ENCODE peak calls at places on chromosomes 4 and X, in nine cellular contexts. One of them, this sample, is unnamed.

GRCh38 chrX:1053072-1053471 is 159.4 kb downstream of the CRLF2 start:
- DNase-seq in foreskin keratinocyte: no peak
- DNase-seq in endodermal cell: no peak
- DNase-seq in fibroblast of pulmonary artery: no peak
- DNase-seq in pancreas: no peak
- DNase-seq in neural progenitor cell: no peak
- DNase-seq in body of pancreas: no peak
- DNase-seq in WTC11: no peak
- DNase-seq in glutamatergic neuron: no peak
- DNase-seq in this sample: no peak

GRCh38 chr4:110754726-110755125 is 131.8 kb upstream of the PITX2 start:
- DNase-seq in glutamatergic neuron: no peak
- DNase-seq in foreskin keratinocyte: no peak
- DNase-seq in pancreas: no peak
- DNase-seq in WTC11: no peak
- DNase-seq in neural progenitor cell: no peak
- DNase-seq in fibroblast of pulmonary artery: no peak
- DNase-seq in body of pancreas: no peak
- DNase-seq in endodermal cell: no peak
- DNase-seq in this sample: no peak

GRCh38 chrX:105658136-105658535 is 164.2 kb upstream of the NRK start:
- DNase-seq in body of pancreas: no peak
- DNase-seq in endodermal cell: no peak
- DNase-seq in neural progenitor cell: no peak
- DNase-seq in pancreas: no peak
- DNase-seq in glutamatergic neuron: no peak
- DNase-seq in foreskin keratinocyte: peak
- DNase-seq in WTC11: no peak
- DNase-seq in fibroblast of pulmonary artery: peak
- DNase-seq in this sample: no peak

GRCh38 chr4:19711871-19712270 is 539.8 kb upstream of the SLIT2 start:
- DNase-seq in endodermal cell: no peak
- DNase-seq in pancreas: no peak
- DNase-seq in body of pancreas: no peak
- DNase-seq in foreskin keratinocyte: peak
- DNase-seq in fibroblast of pulmonary artery: peak
- DNase-seq in neural progenitor cell: no peak
- DNase-seq in glutamatergic neuron: no peak
- DNase-seq in WTC11: no peak
- DNase-seq in this sample: no peak

GRCh38 chr4:77599378-77599777 is 6.2 kb upstream of the CXCL13 start:
- DNase-seq in glutamatergic neuron: no peak
- DNase-seq in fibroblast of pulmonary artery: peak
- DNase-seq in endodermal cell: peak
- DNase-seq in WTC11: peak
- DNase-seq in pancreas: no peak
- DNase-seq in foreskin keratinocyte: no peak
- DNase-seq in body of pancreas: peak
- DNase-seq in neural progenitor cell: peak
- DNase-seq in this sample: peak

GRCh38 chr4:100290585-100290984 is 100.3 kb upstream of the DDIT4L start:
- DNase-seq in neural progenitor cell: no peak
- DNase-seq in WTC11: no peak
- DNase-seq in foreskin keratinocyte: peak
- DNase-seq in endodermal cell: no peak
- DNase-seq in glutamatergic neuron: no peak
- DNase-seq in body of pancreas: no peak
- DNase-seq in pancreas: no peak
- DNase-seq in fibroblast of pulmonary artery: no peak
- DNase-seq in this sample: no peak

GRCh38 chr4:169100656-169101055 is 90.6 kb upstream of the CBR4 start:
- DNase-seq in WTC11: no peak
- DNase-seq in endodermal cell: peak
- DNase-seq in glutamatergic neuron: peak
- DNase-seq in body of pancreas: no peak
- DNase-seq in pancreas: no peak
- DNase-seq in fibroblast of pulmonary artery: no peak
- DNase-seq in foreskin keratinocyte: no peak
- DNase-seq in neural progenitor cell: peak
- DNase-seq in this sample: no peak

GRCh38 chr4:159018062-159018629 is 84.7 kb upstream of the RAPGEF2 start:
- DNase-seq in fibroblast of pulmonary artery: no peak
- DNase-seq in pancreas: no peak
- DNase-seq in foreskin keratinocyte: no peak
- DNase-seq in neural progenitor cell: no peak
- DNase-seq in WTC11: no peak
- DNase-seq in endodermal cell: no peak
- DNase-seq in glutamatergic neuron: peak
- DNase-seq in body of pancreas: no peak
- DNase-seq in this sample: no peak

GRCh38 chrX:105209406-105209805 is 11.1 kb downstream of the TEX13A start:
- DNase-seq in body of pancreas: no peak
- DNase-seq in pancreas: no peak
- DNase-seq in fibroblast of pulmonary artery: no peak
- DNase-seq in foreskin keratinocyte: no peak
- DNase-seq in neural progenitor cell: no peak
- DNase-seq in endodermal cell: no peak
- DNase-seq in glutamatergic neuron: no peak
- DNase-seq in WTC11: no peak
- DNase-seq in this sample: no peak

GRCh38 chrX:135931644-135932487 is 38.4 kb downstream of the SAGE1 start:
- DNase-seq in fibroblast of pulmonary artery: peak
- DNase-seq in neural progenitor cell: peak
- DNase-seq in endodermal cell: peak
- DNase-seq in pancreas: peak
- DNase-seq in WTC11: peak
- DNase-seq in glutamatergic neuron: peak
- DNase-seq in body of pancreas: peak
- DNase-seq in foreskin keratinocyte: peak
- DNase-seq in this sample: peak

GRCh38 chr4:65170768-65171514 is 499.3 kb downstream of the EPHA5 start:
- DNase-seq in body of pancreas: no peak
- DNase-seq in WTC11: no peak
- DNase-seq in glutamatergic neuron: no peak
- DNase-seq in foreskin keratinocyte: no peak
- DNase-seq in endodermal cell: no peak
- DNase-seq in pancreas: no peak
- DNase-seq in fibroblast of pulmonary artery: peak
- DNase-seq in neural progenitor cell: no peak
- DNase-seq in this sample: no peak

GRCh38 chr4:151652841-151653547 is 107.8 kb downstream of the GATB start:
- DNase-seq in foreskin keratinocyte: no peak
- DNase-seq in neural progenitor cell: no peak
- DNase-seq in WTC11: no peak
- DNase-seq in pancreas: no peak
- DNase-seq in fibroblast of pulmonary artery: no peak
- DNase-seq in body of pancreas: no peak
- DNase-seq in glutamatergic neuron: no peak
- DNase-seq in endodermal cell: no peak
- DNase-seq in this sample: no peak

GRCh38 chr4:98908182-98908581 is 20.8 kb downstream of the EIF4E start:
- DNase-seq in neural progenitor cell: no peak
- DNase-seq in pancreas: no peak
- DNase-seq in endodermal cell: no peak
- DNase-seq in body of pancreas: no peak
- DNase-seq in foreskin keratinocyte: peak
- DNase-seq in glutamatergic neuron: no peak
- DNase-seq in WTC11: no peak
- DNase-seq in fibroblast of pulmonary artery: no peak
- DNase-seq in this sample: no peak

GRCh38 chr4:7261174-7261573 is 68.8 kb downstream of the SORCS2 start:
- DNase-seq in WTC11: no peak
- DNase-seq in foreskin keratinocyte: no peak
- DNase-seq in pancreas: no peak
- DNase-seq in fibroblast of pulmonary artery: no peak
- DNase-seq in neural progenitor cell: no peak
- DNase-seq in glutamatergic neuron: no peak
- DNase-seq in body of pancreas: no peak
- DNase-seq in endodermal cell: no peak
- DNase-seq in this sample: no peak

GRCh38 chr4:37928896-37929537 is 31.2 kb upstream of the PTTG2 start:
- DNase-seq in pancreas: no peak
- DNase-seq in endodermal cell: no peak
- DNase-seq in foreskin keratinocyte: no peak
- DNase-seq in body of pancreas: no peak
- DNase-seq in WTC11: no peak
- DNase-seq in glutamatergic neuron: no peak
- DNase-seq in neural progenitor cell: no peak
- DNase-seq in fibroblast of pulmonary artery: no peak
- DNase-seq in this sample: no peak

GRCh38 chrX:47447607-47448006 is 35.4 kb downstream of the ZNF41 start:
- DNase-seq in WTC11: no peak
- DNase-seq in foreskin keratinocyte: no peak
- DNase-seq in glutamatergic neuron: no peak
- DNase-seq in pancreas: no peak
- DNase-seq in fibroblast of pulmonary artery: no peak
- DNase-seq in neural progenitor cell: no peak
- DNase-seq in endodermal cell: no peak
- DNase-seq in body of pancreas: no peak
- DNase-seq in this sample: no peak

GRCh38 chr4:83281326-83281725 is 3.3 kb downstream of the COQ2 start:
- DNase-seq in body of pancreas: no peak
- DNase-seq in neural progenitor cell: no peak
- DNase-seq in endodermal cell: no peak
- DNase-seq in fibroblast of pulmonary artery: no peak
- DNase-seq in foreskin keratinocyte: no peak
- DNase-seq in glutamatergic neuron: no peak
- DNase-seq in WTC11: no peak
- DNase-seq in pancreas: no peak
- DNase-seq in this sample: no peak

GRCh38 chr4:68498413-68499007 is 51.2 kb downstream of the TMPRSS11E start:
- DNase-seq in glutamatergic neuron: peak
- DNase-seq in fibroblast of pulmonary artery: peak
- DNase-seq in neural progenitor cell: peak
- DNase-seq in body of pancreas: peak
- DNase-seq in pancreas: no peak
- DNase-seq in foreskin keratinocyte: peak
- DNase-seq in endodermal cell: peak
- DNase-seq in WTC11: peak
- DNase-seq in this sample: peak

DNA sequence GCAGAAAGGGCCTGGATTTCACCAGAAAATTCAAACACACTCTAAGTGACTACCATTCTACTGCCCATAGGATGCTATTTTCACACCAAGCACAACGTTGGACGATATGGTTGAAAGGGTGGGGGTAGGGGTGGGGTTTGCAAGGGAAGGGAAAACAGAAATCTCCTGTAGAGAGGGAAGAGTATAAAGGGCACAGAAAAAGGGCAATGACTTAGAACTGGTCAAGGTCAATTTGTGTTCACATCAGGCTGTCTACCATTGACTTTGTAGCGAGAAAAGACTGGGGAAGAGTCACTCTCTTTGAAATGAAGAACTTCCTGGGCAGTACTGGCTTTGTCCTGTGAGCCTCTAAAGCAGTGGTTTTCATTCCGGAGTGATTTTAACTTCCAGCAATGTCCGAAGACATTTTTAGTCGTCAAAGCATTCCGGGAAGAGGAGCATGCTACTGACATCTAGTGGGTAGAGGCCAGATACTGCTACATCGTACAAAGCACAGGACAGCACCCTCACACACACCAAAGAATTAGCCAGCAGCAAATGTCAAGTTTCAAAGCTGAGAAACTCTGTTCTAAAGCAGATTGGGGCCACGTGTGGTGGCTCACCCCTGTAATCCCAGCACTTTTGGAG is 48.4 kb upstream of the SLC7A3 start:
- DNase-seq in WTC11: peak
- DNase-seq in glutamatergic neuron: no peak
- DNase-seq in body of pancreas: no peak
- DNase-seq in neural progenitor cell: peak
- DNase-seq in pancreas: no peak
- DNase-seq in endodermal cell: peak
- DNase-seq in foreskin keratinocyte: no peak
- DNase-seq in fibroblast of pulmonary artery: peak
- DNase-seq in this sample: peak
- TF ChIP-seq CTCF in WTC11: no peak
- TF ChIP-seq CTCF in glutamatergic neuron: no peak
- TF ChIP-seq CTCF in body of pancreas: peak
- TF ChIP-seq CTCF in neural progenitor cell: peak
- TF ChIP-seq CTCF in pancreas: no peak
- TF ChIP-seq CTCF in endodermal cell: peak
- TF ChIP-seq CTCF in foreskin keratinocyte: peak
- TF ChIP-seq CTCF in fibroblast of pulmonary artery: peak
- TF ChIP-seq CTCF in this sample: no peak

DNA sequence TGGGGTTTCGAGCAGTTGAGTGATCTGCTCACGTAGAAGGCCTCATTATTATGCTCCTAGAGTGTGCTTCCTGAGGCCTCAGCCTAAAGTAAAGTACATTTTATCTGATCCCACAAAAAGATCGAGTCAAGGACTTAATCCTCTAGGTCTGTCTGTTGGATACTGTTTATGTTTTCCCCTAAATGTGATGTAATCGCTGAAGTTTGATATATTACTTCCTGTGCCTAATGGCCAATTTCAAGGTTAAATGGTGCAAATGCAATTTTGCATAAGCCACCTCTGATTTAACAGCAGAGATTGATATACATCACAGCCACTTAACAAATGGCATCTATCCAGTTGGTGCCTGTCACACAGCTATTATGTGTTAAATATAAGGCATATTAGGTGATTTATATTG is 19.4 kb upstream of the SERTM2 start:
- DNase-seq in glutamatergic neuron: no peak
- DNase-seq in endodermal cell: no peak
- DNase-seq in neural progenitor cell: no peak
- DNase-seq in body of pancreas: no peak
- DNase-seq in WTC11: no peak
- DNase-seq in fibroblast of pulmonary artery: no peak
- DNase-seq in foreskin keratinocyte: no peak
- DNase-seq in pancreas: no peak
- DNase-seq in this sample: no peak
- TF ChIP-seq CTCF in glutamatergic neuron: no peak
- TF ChIP-seq CTCF in endodermal cell: no peak
- TF ChIP-seq CTCF in neural progenitor cell: no peak
- TF ChIP-seq CTCF in body of pancreas: no peak
- TF ChIP-seq CTCF in WTC11: no peak
- TF ChIP-seq CTCF in fibroblast of pulmonary artery: no peak
- TF ChIP-seq CTCF in foreskin keratinocyte: no peak
- TF ChIP-seq CTCF in pancreas: no peak
- TF ChIP-seq CTCF in this sample: no peak

GRCh38 chr4:126915999-126916625 is 716.6 kb upstream of the INTU start:
- DNase-seq in WTC11: no peak
- DNase-seq in fibroblast of pulmonary artery: peak
- DNase-seq in neural progenitor cell: no peak
- DNase-seq in endodermal cell: no peak
- DNase-seq in foreskin keratinocyte: no peak
- DNase-seq in pancreas: no peak
- DNase-seq in body of pancreas: no peak
- DNase-seq in glutamatergic neuron: no peak
- DNase-seq in this sample: no peak

GRCh38 chr4:126916626-126917140 is 716.1 kb upstream of the INTU start:
- DNase-seq in pancreas: no peak
- DNase-seq in foreskin keratinocyte: no peak
- DNase-seq in endodermal cell: no peak
- DNase-seq in WTC11: no peak
- DNase-seq in neural progenitor cell: no peak
- DNase-seq in body of pancreas: no peak
- DNase-seq in fibroblast of pulmonary artery: peak
- DNase-seq in glutamatergic neuron: no peak
- DNase-seq in this sample: no peak
- TF ChIP-seq CTCF in pancreas: no peak
- TF ChIP-seq CTCF in foreskin keratinocyte: no peak
- TF ChIP-seq CTCF in endodermal cell: no peak
- TF ChIP-seq CTCF in WTC11: no peak
- TF ChIP-seq CTCF in neural progenitor cell: no peak
- TF ChIP-seq CTCF in body of pancreas: no peak
- TF ChIP-seq CTCF in fibroblast of pulmonary artery: peak
- TF ChIP-seq CTCF in glutamatergic neuron: no peak
- TF ChIP-seq CTCF in this sample: no peak

GRCh38 chr4:35725131-35725530 is 519.2 kb downstream of the ARAP2 start:
- DNase-seq in foreskin keratinocyte: no peak
- DNase-seq in pancreas: no peak
- DNase-seq in WTC11: peak
- DNase-seq in endodermal cell: peak
- DNase-seq in fibroblast of pulmonary artery: no peak
- DNase-seq in body of pancreas: no peak
- DNase-seq in glutamatergic neuron: no peak
- DNase-seq in neural progenitor cell: peak
- DNase-seq in this sample: no peak
- TF ChIP-seq CTCF in foreskin keratinocyte: peak
- TF ChIP-seq CTCF in pancreas: no peak
- TF ChIP-seq CTCF in WTC11: peak
- TF ChIP-seq CTCF in endodermal cell: peak
- TF ChIP-seq CTCF in fibroblast of pulmonary artery: no peak
- TF ChIP-seq CTCF in body of pancreas: peak
- TF ChIP-seq CTCF in glutamatergic neuron: peak
- TF ChIP-seq CTCF in neural progenitor cell: peak
- TF ChIP-seq CTCF in this sample: peak